ENCODE peak calls at places on chromosomes 13 and 19, in eight cellular contexts. E is left ventricle myocardium inferior; F is CD8-positive, alpha-beta T cell; O is epithelial cell of esophagus; T is PC-3; U is tibial artery; A is mucosa of descending colon; S is HFFc6. X is an unnamed sample.

GRCh38 chr19:13055213-13056051 is 47.2 kb downstream of the LYL1 start:
- DNase-seq in E (peak), F (no peak), O (peak), T (peak), U (peak), A (peak), S (peak), X (no peak)

GRCh38 chr13:57846600-57847173 is 215.1 kb downstream of the PCDH17 start:
- DNase-seq in E (no peak), F (no peak), O (no peak), T (no peak), U (no peak), A (no peak), S (no peak), X (no peak)

GRCh38 chr19:45076851-45077730 is 813 bp upstream of the ZNF296 start:
- DNase-seq in E (no peak), F (no peak), O (no peak), T (no peak), U (no peak), A (peak), S (no peak), X (no peak)

GRCh38 chr19:17837972-17838371 is 9.8 kb downstream of the JAK3 start:
- DNase-seq in E (no peak), F (no peak), O (no peak), T (no peak), U (no peak), A (no peak), S (no peak), X (no peak)

GRCh38 chr13:50518131-50518530 is 325.4 kb downstream of the DLEU7 start:
- DNase-seq in E (no peak), F (no peak), O (no peak), T (no peak), U (no peak), A (no peak), S (no peak), X (no peak)

GRCh38 chr19:28023064-28023463 is 1189.9 kb downstream of the UQCRFS1 start:
- DNase-seq in E (no peak), F (no peak), O (no peak), T (no peak), U (no peak), A (no peak), S (no peak), X (no peak)

GRCh38 chr13:35723820-35724219 is 247.3 kb upstream of the MAB21L1 start:
- DNase-seq in E (peak), F (no peak), O (no peak), T (no peak), U (no peak), A (no peak), S (peak), X (no peak)

GRCh38 chr13:26220575-26220974 is 1.5 kb downstream of the RNF6 start:
- DNase-seq in E (no peak), F (no peak), O (peak), T (peak), U (no peak), A (no peak), S (peak), X (no peak)

GRCh38 chr13:28528848-28529247 is 33.9 kb upstream of the FLT1 start:
- DNase-seq in E (no peak), F (no peak), O (no peak), T (peak), U (no peak), A (no peak), S (no peak), X (no peak)

GRCh38 chr19:47704656-47705055 is 8.6 kb upstream of the EHD2 start:
- DNase-seq in E (no peak), F (no peak), O (peak), T (peak), U (no peak), A (no peak), S (peak), X (no peak)

GRCh38 chr13:41019027-41019487 is at the start of gene ELF1:
- DNase-seq in E (no peak), F (no peak), O (peak), T (peak), U (no peak), A (peak), S (no peak), X (peak)

DNA sequence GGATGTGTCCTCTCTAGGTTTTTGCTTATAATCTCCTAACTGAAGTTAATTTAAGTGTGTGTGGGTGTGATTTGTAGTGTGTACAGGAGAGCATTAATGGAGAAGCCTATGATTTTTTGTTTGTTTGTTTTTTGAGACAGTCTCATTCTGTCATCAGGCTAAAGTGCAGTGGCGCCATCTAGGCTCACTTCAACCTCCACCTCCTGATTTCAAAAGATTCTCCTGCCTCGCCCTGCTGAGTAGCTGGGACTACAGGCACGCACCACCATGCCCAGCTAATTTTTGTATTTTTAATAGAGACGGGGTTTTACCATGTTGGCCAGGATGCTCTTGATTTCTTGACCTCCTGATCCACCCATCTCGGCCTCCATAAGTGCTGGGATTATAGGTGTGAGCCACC is 20.6 kb downstream of the ZNF701 start:
- DNase-seq in E (no peak), F (no peak), O (no peak), T (no peak), U (no peak), A (no peak), S (no peak), X (no peak)
- TF ChIP-seq CTCF in E (peak), F (no peak), O (no peak), T (peak), U (no peak), A (no peak), S (peak), X (no peak)

DNA sequence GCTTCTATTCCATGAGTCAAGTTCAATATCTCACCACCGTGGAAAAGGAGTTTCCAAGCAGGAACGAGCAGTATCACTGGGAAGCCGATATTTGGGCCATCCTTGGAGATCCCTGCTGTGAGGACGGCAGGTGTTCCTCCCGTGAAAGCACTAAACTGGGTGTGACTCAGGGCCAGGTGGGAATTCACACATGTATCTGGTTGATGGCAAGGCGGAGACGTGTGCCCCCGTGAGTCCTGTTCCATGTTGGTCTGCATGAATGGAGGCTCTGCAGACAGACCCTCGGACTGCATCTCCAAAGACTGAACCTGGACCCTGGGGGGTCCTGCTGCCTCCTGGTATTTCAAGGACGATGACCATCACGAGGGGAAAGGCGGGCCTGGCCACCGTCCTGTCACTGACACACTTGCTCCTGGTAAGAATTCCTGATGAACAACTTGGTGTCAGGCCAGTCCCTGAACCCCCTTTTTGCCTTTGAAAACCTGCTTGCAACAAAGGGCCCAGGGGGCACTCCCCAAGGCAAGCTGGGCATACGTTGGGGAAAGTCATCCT is 22.8 kb upstream of the GAS6 start:
- DNase-seq in E (no peak), F (no peak), O (no peak), T (no peak), U (no peak), A (no peak), S (no peak), X (no peak)
- TF ChIP-seq CTCF in E (no peak), F (no peak), O (no peak), T (no peak), U (no peak), A (no peak), S (no peak), X (no peak)

DNA sequence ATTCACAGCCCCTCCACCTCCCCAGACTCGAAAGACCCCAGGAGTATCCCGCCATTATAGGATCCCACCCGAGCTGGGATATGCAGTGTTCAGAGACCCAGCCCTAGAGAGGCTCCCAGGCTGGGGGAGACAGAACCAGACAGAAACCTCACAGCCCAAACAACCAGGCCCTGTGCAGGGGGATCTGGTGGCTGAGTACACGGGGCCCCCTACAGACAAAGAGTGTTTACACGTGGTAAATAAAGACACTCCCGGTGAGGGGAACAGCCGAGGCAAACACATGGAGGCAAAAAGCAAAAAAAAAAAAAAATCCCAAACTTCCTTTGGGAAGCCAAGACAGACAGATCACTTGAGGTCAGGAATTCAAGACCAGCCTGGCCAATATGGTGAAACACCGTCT is 25.1 kb downstream of the TINCR start:
- DNase-seq in E (no peak), F (no peak), O (no peak), T (no peak), U (no peak), A (no peak), S (no peak), X (no peak)
- TF ChIP-seq CTCF in E (no peak), F (no peak), O (no peak), T (peak), U (no peak), A (no peak), S (no peak), X (no peak)

GRCh38 chr13:103788061-103788652 is 721.9 kb upstream of the SLC10A2 start:
- DNase-seq in E (peak), F (no peak), O (peak), T (peak), U (no peak), A (no peak), S (no peak), X (no peak)
- TF ChIP-seq CTCF in E (peak), F (no peak), O (peak), T (peak), U (no peak), A (no peak), S (no peak), X (peak)

GRCh38 chr19:8512991-8513686 is 828 bp downstream of the ZNF414 start:
- DNase-seq in E (no peak), F (no peak), O (no peak), T (no peak), U (no peak), A (peak), S (no peak), X (no peak)

GRCh38 chr19:8515317-8515716 is 1.4 kb upstream of the ZNF414 start:
- DNase-seq in E (no peak), F (peak), O (no peak), T (no peak), U (no peak), A (no peak), S (no peak), X (no peak)

GRCh38 chr19:8511573-8512101 is 2.3 kb downstream of the ZNF414 start:
- DNase-seq in E (no peak), F (no peak), O (peak), T (no peak), U (no peak), A (peak), S (no peak), X (no peak)

GRCh38 chr19:8512115-8512967 is 1.6 kb downstream of the ZNF414 start:
- DNase-seq in E (no peak), F (no peak), O (peak), T (peak), U (no peak), A (peak), S (no peak), X (no peak)

DNA sequence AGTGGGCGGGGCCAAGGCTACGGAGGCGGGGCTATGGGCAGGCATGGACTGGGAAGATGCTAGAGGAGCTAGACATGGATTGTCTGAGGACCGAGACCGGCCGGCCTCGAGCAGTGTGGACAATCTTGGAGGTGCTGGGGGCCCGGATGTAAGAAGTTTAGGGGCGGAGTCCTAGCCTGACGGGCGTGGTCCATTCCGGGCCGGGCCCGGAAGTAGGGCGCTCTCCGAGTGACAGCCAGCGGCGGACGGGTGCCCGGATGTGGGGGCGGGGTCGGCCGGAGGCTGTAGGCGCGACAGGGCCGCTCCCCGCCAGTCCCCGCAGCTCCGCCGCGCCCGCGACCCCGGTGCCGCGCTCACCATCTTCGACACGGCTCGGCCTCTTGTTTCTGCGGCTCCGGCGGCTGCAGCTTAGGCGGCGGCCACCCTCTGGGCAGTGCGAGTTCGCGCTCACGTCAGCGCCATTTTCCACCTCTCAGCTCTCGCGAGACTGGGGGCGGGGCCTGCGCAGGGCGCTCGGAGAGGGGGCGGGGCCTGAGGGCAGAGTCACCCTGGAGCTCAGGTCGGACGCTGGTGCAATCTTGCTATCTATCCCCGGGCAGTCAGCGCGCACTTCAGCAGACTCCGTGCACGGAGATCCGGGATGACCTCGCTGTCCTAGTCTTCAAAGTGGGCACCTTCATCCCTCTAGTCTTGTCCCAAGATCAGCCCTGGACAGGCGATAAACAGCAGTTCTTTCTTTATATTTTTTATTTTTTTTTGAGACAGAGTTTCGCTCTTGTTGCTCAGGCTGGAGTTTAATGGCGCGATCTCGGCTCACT is at the start of gene ZNF414:
- DNase-seq in E (peak), F (peak), O (peak), T (peak), U (peak), A (peak), S (peak), X (peak)
- TF ChIP-seq CTCF in E (no peak), F (no peak), O (no peak), T (no peak), U (no peak), A (no peak), S (no peak), X (no peak)

GRCh38 chr19:41895745-41896580 is 13.0 kb downstream of the ARHGEF1 start:
- DNase-seq in E (no peak), F (no peak), O (no peak), T (no peak), U (no peak), A (no peak), S (no peak), X (no peak)
- TF ChIP-seq CTCF in E (no peak), F (peak), O (peak), T (peak), U (no peak), A (no peak), S (peak), X (peak)

DNA sequence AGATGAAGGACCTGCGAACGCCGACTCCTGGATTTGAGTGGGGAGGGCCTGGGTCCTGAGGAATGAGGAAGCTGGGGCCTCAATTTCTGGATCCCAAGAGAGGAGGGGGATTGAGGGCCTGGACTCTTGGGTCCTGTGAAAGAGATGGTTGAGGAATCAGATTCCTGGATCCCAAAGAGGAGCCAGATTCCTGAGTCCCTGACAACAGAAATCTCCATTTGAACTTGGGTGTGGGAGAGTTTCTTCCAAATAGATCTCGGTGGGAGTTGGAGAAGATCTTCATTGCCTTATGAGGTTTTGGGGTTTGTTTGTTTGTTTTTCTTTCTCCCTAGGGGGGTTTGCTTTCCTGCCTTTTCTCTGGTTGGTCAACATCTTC is 624 bp downstream of the PSENEN start:
- DNase-seq in E (no peak), F (no peak), O (no peak), T (no peak), U (no peak), A (no peak), S (no peak), X (no peak)
- TF ChIP-seq CTCF in E (no peak), F (no peak), O (no peak), T (no peak), U (no peak), A (no peak), S (no peak), X (no peak)

DNA sequence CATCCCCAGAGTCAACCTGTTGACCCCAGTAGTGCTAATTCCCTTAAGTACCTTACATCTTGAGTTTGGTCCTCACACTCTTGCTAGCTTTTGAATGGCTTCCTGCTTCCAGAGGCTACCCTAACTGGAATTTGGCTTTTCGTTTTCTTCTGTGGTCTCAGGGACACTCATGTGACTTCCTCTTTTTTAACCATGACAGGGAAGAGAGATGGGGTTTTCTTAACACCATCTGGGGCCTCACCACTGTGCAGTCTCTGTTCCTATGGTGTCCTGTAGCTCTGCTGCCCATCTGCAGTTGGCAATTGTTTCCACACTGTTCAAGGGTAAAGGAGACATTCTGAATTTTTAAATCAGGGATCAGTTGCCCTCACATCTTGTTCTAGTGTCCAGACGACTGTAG is 66.7 kb downstream of the SLC10A2 start:
- DNase-seq in E (no peak), F (no peak), O (no peak), T (no peak), U (no peak), A (no peak), S (no peak), X (no peak)
- TF ChIP-seq CTCF in E (no peak), F (no peak), O (no peak), T (no peak), U (no peak), A (no peak), S (no peak), X (no peak)

GRCh38 chr13:98054301-98054700 is 88.6 kb upstream of the FARP1 start:
- DNase-seq in E (no peak), F (no peak), O (no peak), T (no peak), U (no peak), A (no peak), S (no peak), X (no peak)

GRCh38 chr13:98055623-98056022 is 87.3 kb upstream of the FARP1 start:
- DNase-seq in E (no peak), F (no peak), O (no peak), T (no peak), U (no peak), A (no peak), S (no peak), X (no peak)

GRCh38 chr13:98048263-98048662 is 94.6 kb upstream of the FARP1 start:
- DNase-seq in E (no peak), F (no peak), O (no peak), T (no peak), U (no peak), A (no peak), S (no peak), X (no peak)

GRCh38 chr13:98050041-98050466 is 92.8 kb upstream of the FARP1 start:
- DNase-seq in E (no peak), F (no peak), O (peak), T (peak), U (no peak), A (no peak), S (peak), X (no peak)

DNA sequence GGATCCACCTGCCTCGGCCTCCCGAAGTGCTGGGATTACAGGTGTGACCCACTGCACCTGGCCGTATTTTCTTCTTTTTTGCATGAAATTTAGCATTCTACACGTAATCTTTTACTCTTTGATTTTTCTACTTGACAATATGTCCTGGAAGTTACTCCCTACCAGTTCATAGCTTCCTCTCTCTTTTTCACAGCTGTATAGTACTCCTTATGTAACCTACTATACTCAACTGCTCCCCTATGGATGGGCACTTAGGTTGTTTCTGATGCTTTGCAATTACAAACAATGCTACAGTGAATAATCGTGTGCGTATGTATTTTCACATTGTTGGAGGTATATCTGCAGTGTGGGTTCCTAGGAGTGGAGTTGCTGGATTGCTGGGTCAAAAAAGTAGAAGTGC is 90.5 kb upstream of the FARP1 start:
- DNase-seq in E (no peak), F (no peak), O (no peak), T (no peak), U (no peak), A (no peak), S (no peak), X (no peak)
- TF ChIP-seq CTCF in E (no peak), F (no peak), O (no peak), T (no peak), U (no peak), A (no peak), S (no peak), X (no peak)

GRCh38 chr19:55146078-55146647 is 2.8 kb downstream of the TNNT1 start:
- DNase-seq in E (no peak), F (no peak), O (peak), T (peak), U (no peak), A (no peak), S (no peak), X (peak)
- TF ChIP-seq CTCF in E (peak), F (no peak), O (peak), T (peak), U (no peak), A (no peak), S (peak), X (peak)

X was measured in GM10248.